ENCODE peak calls at places on chromosome 9, in ten cellular contexts. One of them, this sample, is unnamed.

GRCh38 chr9:126482361-126483044 is 131.2 kb upstream of the LMX1B start:
- DNase-seq in NCI-H524 treated with DMSO at 0.1 percent for 48 hours: no peak
- DNase-seq in AG20443: peak
- DNase-seq in fibroblast of pulmonary artery: peak
- DNase-seq in activated CD4-positive, CD25-positive, alpha-beta regulatory T cell treated with anti-CD3 and anti-CD28 coated beads, Interleukin-2, amount 50 U/mL, for 72 hours: no peak
- DNase-seq in left kidney: peak
- DNase-seq in psoas muscle: peak
- DNase-seq in T-helper 1 cell: no peak
- DNase-seq in cerebellar cortex: peak
- DNase-seq in stimulated activated CD4-positive, alpha-beta T cell treated with anti-CD3 and anti-CD28 coated beads, Interleukin-2, amount 100 ng/mL, for 48 hours: no peak
- DNase-seq in this sample: no peak

GRCh38 chr9:68455436-68455835 is 85.2 kb downstream of the TMEM252 start:
- DNase-seq in psoas muscle: no peak
- DNase-seq in fibroblast of pulmonary artery: no peak
- DNase-seq in left kidney: no peak
- DNase-seq in stimulated activated CD4-positive, alpha-beta T cell treated with anti-CD3 and anti-CD28 coated beads, Interleukin-2, amount 100 ng/mL, for 48 hours: no peak
- DNase-seq in cerebellar cortex: peak
- DNase-seq in T-helper 1 cell: no peak
- DNase-seq in activated CD4-positive, CD25-positive, alpha-beta regulatory T cell treated with anti-CD3 and anti-CD28 coated beads, Interleukin-2, amount 50 U/mL, for 72 hours: no peak
- DNase-seq in NCI-H524 treated with DMSO at 0.1 percent for 48 hours: no peak
- DNase-seq in AG20443: no peak
- DNase-seq in this sample: no peak

GRCh38 chr9:122223435-122223834 is 5.3 kb downstream of the LHX6 start:
- DNase-seq in fibroblast of pulmonary artery: no peak
- DNase-seq in activated CD4-positive, CD25-positive, alpha-beta regulatory T cell treated with anti-CD3 and anti-CD28 coated beads, Interleukin-2, amount 50 U/mL, for 72 hours: no peak
- DNase-seq in left kidney: no peak
- DNase-seq in NCI-H524 treated with DMSO at 0.1 percent for 48 hours: no peak
- DNase-seq in AG20443: no peak
- DNase-seq in stimulated activated CD4-positive, alpha-beta T cell treated with anti-CD3 and anti-CD28 coated beads, Interleukin-2, amount 100 ng/mL, for 48 hours: no peak
- DNase-seq in psoas muscle: no peak
- DNase-seq in T-helper 1 cell: no peak
- DNase-seq in cerebellar cortex: no peak
- DNase-seq in this sample: no peak

GRCh38 chr9:90815183-90815943 is 13.7 kb downstream of the SYK start:
- DNase-seq in cerebellar cortex: no peak
- DNase-seq in T-helper 1 cell: no peak
- DNase-seq in psoas muscle: no peak
- DNase-seq in stimulated activated CD4-positive, alpha-beta T cell treated with anti-CD3 and anti-CD28 coated beads, Interleukin-2, amount 100 ng/mL, for 48 hours: no peak
- DNase-seq in left kidney: peak
- DNase-seq in NCI-H524 treated with DMSO at 0.1 percent for 48 hours: no peak
- DNase-seq in fibroblast of pulmonary artery: no peak
- DNase-seq in AG20443: no peak
- DNase-seq in activated CD4-positive, CD25-positive, alpha-beta regulatory T cell treated with anti-CD3 and anti-CD28 coated beads, Interleukin-2, amount 50 U/mL, for 72 hours: no peak
- DNase-seq in this sample: no peak

GRCh38 chr9:134221273-134222017 is 57.1 kb upstream of the RNU6ATAC start:
- DNase-seq in fibroblast of pulmonary artery: no peak
- DNase-seq in NCI-H524 treated with DMSO at 0.1 percent for 48 hours: no peak
- DNase-seq in psoas muscle: peak
- DNase-seq in AG20443: no peak
- DNase-seq in stimulated activated CD4-positive, alpha-beta T cell treated with anti-CD3 and anti-CD28 coated beads, Interleukin-2, amount 100 ng/mL, for 48 hours: no peak
- DNase-seq in activated CD4-positive, CD25-positive, alpha-beta regulatory T cell treated with anti-CD3 and anti-CD28 coated beads, Interleukin-2, amount 50 U/mL, for 72 hours: no peak
- DNase-seq in T-helper 1 cell: no peak
- DNase-seq in cerebellar cortex: no peak
- DNase-seq in left kidney: no peak
- DNase-seq in this sample: no peak

GRCh38 chr9:93910196-93910595 is 45.0 kb downstream of the BARX1 start:
- DNase-seq in fibroblast of pulmonary artery: no peak
- DNase-seq in psoas muscle: no peak
- DNase-seq in AG20443: no peak
- DNase-seq in T-helper 1 cell: no peak
- DNase-seq in activated CD4-positive, CD25-positive, alpha-beta regulatory T cell treated with anti-CD3 and anti-CD28 coated beads, Interleukin-2, amount 50 U/mL, for 72 hours: no peak
- DNase-seq in NCI-H524 treated with DMSO at 0.1 percent for 48 hours: no peak
- DNase-seq in cerebellar cortex: no peak
- DNase-seq in left kidney: no peak
- DNase-seq in stimulated activated CD4-positive, alpha-beta T cell treated with anti-CD3 and anti-CD28 coated beads, Interleukin-2, amount 100 ng/mL, for 48 hours: no peak
- DNase-seq in this sample: no peak

GRCh38 chr9:120886490-120886967 is 9.5 kb upstream of the PHF19 start:
- DNase-seq in fibroblast of pulmonary artery: no peak
- DNase-seq in NCI-H524 treated with DMSO at 0.1 percent for 48 hours: no peak
- DNase-seq in left kidney: no peak
- DNase-seq in AG20443: peak
- DNase-seq in cerebellar cortex: no peak
- DNase-seq in stimulated activated CD4-positive, alpha-beta T cell treated with anti-CD3 and anti-CD28 coated beads, Interleukin-2, amount 100 ng/mL, for 48 hours: no peak
- DNase-seq in activated CD4-positive, CD25-positive, alpha-beta regulatory T cell treated with anti-CD3 and anti-CD28 coated beads, Interleukin-2, amount 50 U/mL, for 72 hours: no peak
- DNase-seq in T-helper 1 cell: no peak
- DNase-seq in psoas muscle: peak
- DNase-seq in this sample: no peak

GRCh38 chr9:80326105-80326504 is 754.3 kb downstream of the TLE4 start:
- DNase-seq in AG20443: no peak
- DNase-seq in T-helper 1 cell: no peak
- DNase-seq in activated CD4-positive, CD25-positive, alpha-beta regulatory T cell treated with anti-CD3 and anti-CD28 coated beads, Interleukin-2, amount 50 U/mL, for 72 hours: no peak
- DNase-seq in stimulated activated CD4-positive, alpha-beta T cell treated with anti-CD3 and anti-CD28 coated beads, Interleukin-2, amount 100 ng/mL, for 48 hours: no peak
- DNase-seq in left kidney: no peak
- DNase-seq in cerebellar cortex: peak
- DNase-seq in NCI-H524 treated with DMSO at 0.1 percent for 48 hours: no peak
- DNase-seq in psoas muscle: no peak
- DNase-seq in fibroblast of pulmonary artery: no peak
- DNase-seq in this sample: no peak

GRCh38 chr9:88041447-88041846 is 67.1 kb upstream of the CDK20 start:
- DNase-seq in left kidney: peak
- DNase-seq in cerebellar cortex: peak
- DNase-seq in stimulated activated CD4-positive, alpha-beta T cell treated with anti-CD3 and anti-CD28 coated beads, Interleukin-2, amount 100 ng/mL, for 48 hours: no peak
- DNase-seq in activated CD4-positive, CD25-positive, alpha-beta regulatory T cell treated with anti-CD3 and anti-CD28 coated beads, Interleukin-2, amount 50 U/mL, for 72 hours: no peak
- DNase-seq in T-helper 1 cell: no peak
- DNase-seq in psoas muscle: no peak
- DNase-seq in AG20443: peak
- DNase-seq in NCI-H524 treated with DMSO at 0.1 percent for 48 hours: no peak
- DNase-seq in fibroblast of pulmonary artery: peak
- DNase-seq in this sample: no peak

GRCh38 chr9:129414377-129415021 is 206.4 kb downstream of the C9orf50 start:
- DNase-seq in left kidney: peak
- DNase-seq in cerebellar cortex: peak
- DNase-seq in T-helper 1 cell: no peak
- DNase-seq in fibroblast of pulmonary artery: peak
- DNase-seq in stimulated activated CD4-positive, alpha-beta T cell treated with anti-CD3 and anti-CD28 coated beads, Interleukin-2, amount 100 ng/mL, for 48 hours: no peak
- DNase-seq in psoas muscle: peak
- DNase-seq in AG20443: peak
- DNase-seq in NCI-H524 treated with DMSO at 0.1 percent for 48 hours: no peak
- DNase-seq in activated CD4-positive, CD25-positive, alpha-beta regulatory T cell treated with anti-CD3 and anti-CD28 coated beads, Interleukin-2, amount 50 U/mL, for 72 hours: no peak
- DNase-seq in this sample: no peak

GRCh38 chr9:21974542-21975409 is 19.4 kb downstream of the CDKN2A start:
- DNase-seq in fibroblast of pulmonary artery: peak
- DNase-seq in T-helper 1 cell: no peak
- DNase-seq in stimulated activated CD4-positive, alpha-beta T cell treated with anti-CD3 and anti-CD28 coated beads, Interleukin-2, amount 100 ng/mL, for 48 hours: no peak
- DNase-seq in left kidney: peak
- DNase-seq in NCI-H524 treated with DMSO at 0.1 percent for 48 hours: peak
- DNase-seq in activated CD4-positive, CD25-positive, alpha-beta regulatory T cell treated with anti-CD3 and anti-CD28 coated beads, Interleukin-2, amount 50 U/mL, for 72 hours: no peak
- DNase-seq in AG20443: peak
- DNase-seq in psoas muscle: peak
- DNase-seq in cerebellar cortex: no peak
- DNase-seq in this sample: no peak

GRCh38 chr9:34380511-34381315 is 4.0 kb upstream of the MYORG start:
- DNase-seq in AG20443: peak
- DNase-seq in activated CD4-positive, CD25-positive, alpha-beta regulatory T cell treated with anti-CD3 and anti-CD28 coated beads, Interleukin-2, amount 50 U/mL, for 72 hours: peak
- DNase-seq in psoas muscle: peak
- DNase-seq in NCI-H524 treated with DMSO at 0.1 percent for 48 hours: no peak
- DNase-seq in stimulated activated CD4-positive, alpha-beta T cell treated with anti-CD3 and anti-CD28 coated beads, Interleukin-2, amount 100 ng/mL, for 48 hours: peak
- DNase-seq in left kidney: peak
- DNase-seq in cerebellar cortex: peak
- DNase-seq in T-helper 1 cell: peak
- DNase-seq in fibroblast of pulmonary artery: peak
- DNase-seq in this sample: peak

GRCh38 chr9:113164536-113165300 is 13.9 kb downstream of the SLC31A2 start:
- DNase-seq in left kidney: no peak
- DNase-seq in T-helper 1 cell: no peak
- DNase-seq in cerebellar cortex: peak
- DNase-seq in activated CD4-positive, CD25-positive, alpha-beta regulatory T cell treated with anti-CD3 and anti-CD28 coated beads, Interleukin-2, amount 50 U/mL, for 72 hours: no peak
- DNase-seq in fibroblast of pulmonary artery: peak
- DNase-seq in stimulated activated CD4-positive, alpha-beta T cell treated with anti-CD3 and anti-CD28 coated beads, Interleukin-2, amount 100 ng/mL, for 48 hours: no peak
- DNase-seq in AG20443: peak
- DNase-seq in psoas muscle: peak
- DNase-seq in NCI-H524 treated with DMSO at 0.1 percent for 48 hours: no peak
- DNase-seq in this sample: no peak

GRCh38 chr9:127505396-127506116 is 54.2 kb downstream of the LRSAM1 start:
- DNase-seq in fibroblast of pulmonary artery: peak
- DNase-seq in psoas muscle: no peak
- DNase-seq in AG20443: peak
- DNase-seq in T-helper 1 cell: no peak
- DNase-seq in NCI-H524 treated with DMSO at 0.1 percent for 48 hours: no peak
- DNase-seq in left kidney: peak
- DNase-seq in activated CD4-positive, CD25-positive, alpha-beta regulatory T cell treated with anti-CD3 and anti-CD28 coated beads, Interleukin-2, amount 50 U/mL, for 72 hours: no peak
- DNase-seq in stimulated activated CD4-positive, alpha-beta T cell treated with anti-CD3 and anti-CD28 coated beads, Interleukin-2, amount 100 ng/mL, for 48 hours: peak
- DNase-seq in cerebellar cortex: peak
- DNase-seq in this sample: no peak

GRCh38 chr9:129242971-129243561 is 65.0 kb upstream of the IER5L start:
- DNase-seq in fibroblast of pulmonary artery: peak
- DNase-seq in psoas muscle: peak
- DNase-seq in cerebellar cortex: no peak
- DNase-seq in NCI-H524 treated with DMSO at 0.1 percent for 48 hours: no peak
- DNase-seq in T-helper 1 cell: no peak
- DNase-seq in activated CD4-positive, CD25-positive, alpha-beta regulatory T cell treated with anti-CD3 and anti-CD28 coated beads, Interleukin-2, amount 50 U/mL, for 72 hours: no peak
- DNase-seq in AG20443: peak
- DNase-seq in stimulated activated CD4-positive, alpha-beta T cell treated with anti-CD3 and anti-CD28 coated beads, Interleukin-2, amount 100 ng/mL, for 48 hours: no peak
- DNase-seq in left kidney: peak
- DNase-seq in this sample: no peak

GRCh38 chr9:69297300-69297980 is 27.6 kb upstream of the ENTREP1 start:
- DNase-seq in cerebellar cortex: no peak
- DNase-seq in fibroblast of pulmonary artery: no peak
- DNase-seq in AG20443: no peak
- DNase-seq in NCI-H524 treated with DMSO at 0.1 percent for 48 hours: no peak
- DNase-seq in stimulated activated CD4-positive, alpha-beta T cell treated with anti-CD3 and anti-CD28 coated beads, Interleukin-2, amount 100 ng/mL, for 48 hours: no peak
- DNase-seq in left kidney: no peak
- DNase-seq in T-helper 1 cell: no peak
- DNase-seq in psoas muscle: no peak
- DNase-seq in activated CD4-positive, CD25-positive, alpha-beta regulatory T cell treated with anti-CD3 and anti-CD28 coated beads, Interleukin-2, amount 50 U/mL, for 72 hours: no peak
- DNase-seq in this sample: no peak

GRCh38 chr9:89605181-89606048 is 603 bp downstream of the GADD45G start:
- DNase-seq in AG20443: peak
- DNase-seq in activated CD4-positive, CD25-positive, alpha-beta regulatory T cell treated with anti-CD3 and anti-CD28 coated beads, Interleukin-2, amount 50 U/mL, for 72 hours: peak
- DNase-seq in left kidney: peak
- DNase-seq in stimulated activated CD4-positive, alpha-beta T cell treated with anti-CD3 and anti-CD28 coated beads, Interleukin-2, amount 100 ng/mL, for 48 hours: peak
- DNase-seq in cerebellar cortex: peak
- DNase-seq in T-helper 1 cell: no peak
- DNase-seq in psoas muscle: peak
- DNase-seq in fibroblast of pulmonary artery: peak
- DNase-seq in NCI-H524 treated with DMSO at 0.1 percent for 48 hours: no peak
- DNase-seq in this sample: peak

GRCh38 chr9:130159814-130160670 is 12.2 kb upstream of the NCS1 start:
- DNase-seq in fibroblast of pulmonary artery: no peak
- DNase-seq in AG20443: no peak
- DNase-seq in NCI-H524 treated with DMSO at 0.1 percent for 48 hours: no peak
- DNase-seq in left kidney: peak
- DNase-seq in activated CD4-positive, CD25-positive, alpha-beta regulatory T cell treated with anti-CD3 and anti-CD28 coated beads, Interleukin-2, amount 50 U/mL, for 72 hours: no peak
- DNase-seq in psoas muscle: no peak
- DNase-seq in stimulated activated CD4-positive, alpha-beta T cell treated with anti-CD3 and anti-CD28 coated beads, Interleukin-2, amount 100 ng/mL, for 48 hours: no peak
- DNase-seq in cerebellar cortex: no peak
- DNase-seq in T-helper 1 cell: no peak
- DNase-seq in this sample: no peak

GRCh38 chr9:4235951-4236804 is 63.7 kb downstream of the GLIS3 start:
- DNase-seq in activated CD4-positive, CD25-positive, alpha-beta regulatory T cell treated with anti-CD3 and anti-CD28 coated beads, Interleukin-2, amount 50 U/mL, for 72 hours: no peak
- DNase-seq in psoas muscle: no peak
- DNase-seq in T-helper 1 cell: no peak
- DNase-seq in AG20443: peak
- DNase-seq in NCI-H524 treated with DMSO at 0.1 percent for 48 hours: no peak
- DNase-seq in stimulated activated CD4-positive, alpha-beta T cell treated with anti-CD3 and anti-CD28 coated beads, Interleukin-2, amount 100 ng/mL, for 48 hours: no peak
- DNase-seq in cerebellar cortex: no peak
- DNase-seq in left kidney: peak
- DNase-seq in fibroblast of pulmonary artery: peak
- DNase-seq in this sample: no peak

GRCh38 chr9:68538200-68538599 is 2.5 kb downstream of the TMEM252 start:
- DNase-seq in left kidney: no peak
- DNase-seq in stimulated activated CD4-positive, alpha-beta T cell treated with anti-CD3 and anti-CD28 coated beads, Interleukin-2, amount 100 ng/mL, for 48 hours: no peak
- DNase-seq in NCI-H524 treated with DMSO at 0.1 percent for 48 hours: no peak
- DNase-seq in activated CD4-positive, CD25-positive, alpha-beta regulatory T cell treated with anti-CD3 and anti-CD28 coated beads, Interleukin-2, amount 50 U/mL, for 72 hours: no peak
- DNase-seq in fibroblast of pulmonary artery: no peak
- DNase-seq in AG20443: no peak
- DNase-seq in T-helper 1 cell: no peak
- DNase-seq in cerebellar cortex: no peak
- DNase-seq in psoas muscle: peak
- DNase-seq in this sample: no peak

GRCh38 chr9:137454145-137454505 is 5.0 kb downstream of the NSMF start:
- DNase-seq in activated CD4-positive, CD25-positive, alpha-beta regulatory T cell treated with anti-CD3 and anti-CD28 coated beads, Interleukin-2, amount 50 U/mL, for 72 hours: peak
- DNase-seq in left kidney: peak
- DNase-seq in stimulated activated CD4-positive, alpha-beta T cell treated with anti-CD3 and anti-CD28 coated beads, Interleukin-2, amount 100 ng/mL, for 48 hours: no peak
- DNase-seq in T-helper 1 cell: peak
- DNase-seq in fibroblast of pulmonary artery: peak
- DNase-seq in cerebellar cortex: no peak
- DNase-seq in NCI-H524 treated with DMSO at 0.1 percent for 48 hours: no peak
- DNase-seq in AG20443: peak
- DNase-seq in psoas muscle: peak
- DNase-seq in this sample: no peak

GRCh38 chr9:72396247-72397091 is 31.5 kb upstream of the ZFAND5 start:
- DNase-seq in stimulated activated CD4-positive, alpha-beta T cell treated with anti-CD3 and anti-CD28 coated beads, Interleukin-2, amount 100 ng/mL, for 48 hours: no peak
- DNase-seq in activated CD4-positive, CD25-positive, alpha-beta regulatory T cell treated with anti-CD3 and anti-CD28 coated beads, Interleukin-2, amount 50 U/mL, for 72 hours: no peak
- DNase-seq in cerebellar cortex: peak
- DNase-seq in NCI-H524 treated with DMSO at 0.1 percent for 48 hours: peak
- DNase-seq in left kidney: no peak
- DNase-seq in fibroblast of pulmonary artery: peak
- DNase-seq in T-helper 1 cell: no peak
- DNase-seq in AG20443: peak
- DNase-seq in psoas muscle: no peak
- DNase-seq in this sample: no peak

GRCh38 chr9:36470891-36471290 is 70.8 kb upstream of the RNF38 start:
- DNase-seq in cerebellar cortex: no peak
- DNase-seq in AG20443: peak
- DNase-seq in psoas muscle: peak
- DNase-seq in fibroblast of pulmonary artery: peak
- DNase-seq in activated CD4-positive, CD25-positive, alpha-beta regulatory T cell treated with anti-CD3 and anti-CD28 coated beads, Interleukin-2, amount 50 U/mL, for 72 hours: peak
- DNase-seq in T-helper 1 cell: peak
- DNase-seq in left kidney: peak
- DNase-seq in NCI-H524 treated with DMSO at 0.1 percent for 48 hours: no peak
- DNase-seq in stimulated activated CD4-positive, alpha-beta T cell treated with anti-CD3 and anti-CD28 coated beads, Interleukin-2, amount 100 ng/mL, for 48 hours: peak
- DNase-seq in this sample: peak

GRCh38 chr9:93645149-93645889 is 68.9 kb downstream of the PHF2 start:
- DNase-seq in fibroblast of pulmonary artery: no peak
- DNase-seq in activated CD4-positive, CD25-positive, alpha-beta regulatory T cell treated with anti-CD3 and anti-CD28 coated beads, Interleukin-2, amount 50 U/mL, for 72 hours: peak
- DNase-seq in AG20443: no peak
- DNase-seq in stimulated activated CD4-positive, alpha-beta T cell treated with anti-CD3 and anti-CD28 coated beads, Interleukin-2, amount 100 ng/mL, for 48 hours: no peak
- DNase-seq in left kidney: no peak
- DNase-seq in NCI-H524 treated with DMSO at 0.1 percent for 48 hours: no peak
- DNase-seq in T-helper 1 cell: no peak
- DNase-seq in psoas muscle: peak
- DNase-seq in cerebellar cortex: no peak
- DNase-seq in this sample: no peak

GRCh38 chr9:127880143-127880542 is 2.7 kb upstream of the AK1 start:
- DNase-seq in fibroblast of pulmonary artery: no peak
- DNase-seq in cerebellar cortex: no peak
- DNase-seq in NCI-H524 treated with DMSO at 0.1 percent for 48 hours: no peak
- DNase-seq in T-helper 1 cell: no peak
- DNase-seq in AG20443: no peak
- DNase-seq in activated CD4-positive, CD25-positive, alpha-beta regulatory T cell treated with anti-CD3 and anti-CD28 coated beads, Interleukin-2, amount 50 U/mL, for 72 hours: no peak
- DNase-seq in stimulated activated CD4-positive, alpha-beta T cell treated with anti-CD3 and anti-CD28 coated beads, Interleukin-2, amount 100 ng/mL, for 48 hours: no peak
- DNase-seq in left kidney: no peak
- DNase-seq in psoas muscle: no peak
- DNase-seq in this sample: no peak

GRCh38 chr9:17623965-17624364 is 45.1 kb downstream of the SH3GL2 start:
- DNase-seq in AG20443: no peak
- DNase-seq in fibroblast of pulmonary artery: no peak
- DNase-seq in stimulated activated CD4-positive, alpha-beta T cell treated with anti-CD3 and anti-CD28 coated beads, Interleukin-2, amount 100 ng/mL, for 48 hours: no peak
- DNase-seq in psoas muscle: no peak
- DNase-seq in activated CD4-positive, CD25-positive, alpha-beta regulatory T cell treated with anti-CD3 and anti-CD28 coated beads, Interleukin-2, amount 50 U/mL, for 72 hours: no peak
- DNase-seq in NCI-H524 treated with DMSO at 0.1 percent for 48 hours: no peak
- DNase-seq in T-helper 1 cell: no peak
- DNase-seq in cerebellar cortex: peak
- DNase-seq in left kidney: no peak
- DNase-seq in this sample: no peak

GRCh38 chr9:127066775-127067111 is 55.7 kb downstream of the ANGPTL2 start:
- DNase-seq in left kidney: no peak
- DNase-seq in AG20443: no peak
- DNase-seq in activated CD4-positive, CD25-positive, alpha-beta regulatory T cell treated with anti-CD3 and anti-CD28 coated beads, Interleukin-2, amount 50 U/mL, for 72 hours: no peak
- DNase-seq in fibroblast of pulmonary artery: peak
- DNase-seq in psoas muscle: no peak
- DNase-seq in stimulated activated CD4-positive, alpha-beta T cell treated with anti-CD3 and anti-CD28 coated beads, Interleukin-2, amount 100 ng/mL, for 48 hours: no peak
- DNase-seq in cerebellar cortex: no peak
- DNase-seq in NCI-H524 treated with DMSO at 0.1 percent for 48 hours: no peak
- DNase-seq in T-helper 1 cell: no peak
- DNase-seq in this sample: no peak

GRCh38 chr9:82924243-82924605 is 138.7 kb downstream of the RASEF start:
- DNase-seq in cerebellar cortex: no peak
- DNase-seq in left kidney: no peak
- DNase-seq in AG20443: no peak
- DNase-seq in fibroblast of pulmonary artery: no peak
- DNase-seq in activated CD4-positive, CD25-positive, alpha-beta regulatory T cell treated with anti-CD3 and anti-CD28 coated beads, Interleukin-2, amount 50 U/mL, for 72 hours: no peak
- DNase-seq in psoas muscle: no peak
- DNase-seq in NCI-H524 treated with DMSO at 0.1 percent for 48 hours: no peak
- DNase-seq in stimulated activated CD4-positive, alpha-beta T cell treated with anti-CD3 and anti-CD28 coated beads, Interleukin-2, amount 100 ng/mL, for 48 hours: no peak
- DNase-seq in T-helper 1 cell: no peak
- DNase-seq in this sample: no peak